ENCODE peak calls at places on chromosomes 12 and 14, in six cellular contexts. I is PC-3, J is GM23248, S is OCI-LY7, L is hepatocyte, H is neural progenitor cell. E is an unnamed sample.
A peak's percentile ranks its signal among the peaks of the same experiment; 100 is the strongest.

GRCh38 chr14:69242311-69243224 is 17.4 kb upstream of the GALNT16 start:
- DNase-seq in S (peak; percentile 74), J (peak; percentile 78), H (peak; percentile 66), I (peak; percentile 79), L (peak; percentile 78), E (peak; percentile 82)

GRCh38 chr12:674272-674781 is 11.1 kb upstream of the NINJ2 start:
- DNase-seq in L (no peak), I (peak; percentile 5), J (peak; percentile 17), S (peak; percentile 71), H (no peak), E (no peak)

GRCh38 chr12:99711246-99711645 is 63.7 kb downstream of the GARIN6 start:
- DNase-seq in S (no peak), I (no peak), L (no peak), J (no peak), H (no peak), E (no peak)

GRCh38 chr14:69260246-69260978 is 454 bp downstream of the GALNT16 start:
- DNase-seq in I (no peak), J (peak; percentile 59), L (peak; percentile 61), H (peak; percentile 89), S (no peak), E (peak; percentile 88)

GRCh38 chr12:51005671-51006070 is 20.5 kb downstream of the SLC11A2 start:
- DNase-seq in I (peak; percentile 88), H (no peak), S (no peak), L (peak; percentile 32), J (no peak), E (peak; percentile 83)

GRCh38 chr12:100927825-100928224 is 133.2 kb downstream of the ANO4 start:
- DNase-seq in S (no peak), J (peak; percentile 91), I (peak; percentile 75), H (no peak), L (no peak), E (no peak)

GRCh38 chr14:53452005-53452678 is 299.0 kb upstream of the DDHD1 start:
- DNase-seq in I (no peak), S (no peak), L (peak; percentile 21), H (no peak), J (no peak), E (no peak)

GRCh38 chr14:72054929-72055328 is 122.7 kb downstream of the RGS6 start:
- DNase-seq in S (no peak), H (no peak), I (no peak), L (no peak), J (no peak), E (no peak)

GRCh38 chr14:64891839-64892375 is 12.2 kb upstream of the SPTB start:
- DNase-seq in J (peak; percentile 82), L (peak; percentile 81), H (peak; percentile 82), S (peak; percentile 60), I (peak; percentile 88), E (peak; percentile 80)

GRCh38 chr12:131775124-131775903 is 52.9 kb upstream of the MMP17 start:
- DNase-seq in J (peak; percentile 26), S (no peak), L (no peak), I (peak; percentile 25), H (peak; percentile 51), E (peak; percentile 57)

GRCh38 chr12:128572311-128572810 is 251.4 kb downstream of the SLC15A4 start:
- DNase-seq in I (no peak), J (no peak), L (no peak), S (no peak), H (no peak), E (no peak)

GRCh38 chr12:16350682-16351081 is 3.2 kb downstream of the MGST1 start:
- DNase-seq in L (peak; percentile 13), S (no peak), I (peak; percentile 95), H (peak; percentile 59), J (peak; percentile 96), E (no peak)

GRCh38 chr12:104695453-104696148 is 238.9 kb downstream of the CHST11 start:
- DNase-seq in L (no peak), J (peak; percentile 97), S (peak; percentile 27), H (no peak), I (no peak), E (no peak)

GRCh38 chr12:65594373-65594772 is 229.9 kb upstream of the HMGA2 start:
- DNase-seq in J (no peak), S (no peak), I (no peak), H (peak; percentile 62), L (no peak), E (peak; percentile 51)

GRCh38 chr14:94423465-94424056 is 29.0 kb downstream of the SERPINA11 start:
- DNase-seq in S (peak; percentile 56), L (peak; percentile 87), H (peak; percentile 89), J (peak; percentile 84), I (peak; percentile 66), E (peak; percentile 95)

GRCh38 chr12:96416033-96416790 is 16.0 kb upstream of the CDK17 start:
- DNase-seq in S (no peak), J (peak; percentile 97), I (peak; percentile 96), L (no peak), H (no peak), E (no peak)

GRCh38 chr12:117032593-117033381 is 66.4 kb downstream of the TESC start:
- DNase-seq in I (no peak), H (peak; percentile 45), J (peak; percentile 66), L (no peak), S (no peak), E (peak; percentile 61)

GRCh38 chr12:112111931-112112330 is 3.3 kb upstream of the NAA25 start:
- DNase-seq in H (no peak), J (no peak), S (no peak), L (no peak), I (peak; percentile 42), E (no peak)

GRCh38 chr12:79531547-79531946 is 159.2 kb downstream of the PAWR start:
- DNase-seq in H (no peak), L (peak; percentile 13), S (no peak), J (no peak), I (peak; percentile 35), E (no peak)

GRCh38 chr14:99603471-99603933 is 505 bp downstream of the CCDC85C start:
- DNase-seq in S (peak; percentile 61), J (peak; percentile 62), H (peak; percentile 77), I (peak; percentile 25), L (peak; percentile 70), E (peak; percentile 53)

GRCh38 chr14:70162353-70162752 is 26.4 kb downstream of the SLC8A3 start:
- DNase-seq in J (no peak), I (no peak), H (no peak), L (no peak), S (no peak), E (no peak)

GRCh38 chr14:59236195-59236594 is 47.7 kb downstream of the DAAM1 start:
- DNase-seq in L (no peak), I (no peak), H (no peak), J (peak; percentile 12), S (no peak), E (no peak)

GRCh38 chr12:102423447-102423846 is 56.9 kb downstream of the IGF1 start:
- DNase-seq in I (no peak), J (peak; percentile 41), H (no peak), L (no peak), S (no peak), E (no peak)

GRCh38 chr14:100644784-100645183 is 57.6 kb upstream of the BEGAIN start:
- DNase-seq in J (no peak), I (no peak), L (no peak), S (no peak), H (no peak), E (no peak)

GRCh38 chr14:72611506-72611905 is 282.4 kb downstream of the DPF3 start:
- DNase-seq in H (no peak), L (no peak), J (no peak), I (no peak), S (no peak), E (no peak)

GRCh38 chr12:125097427-125097826 is 32.2 kb downstream of the AACS start:
- DNase-seq in S (no peak), I (no peak), H (no peak), J (no peak), L (no peak), E (no peak)

GRCh38 chr12:123942277-123942653 is 30.4 kb downstream of the CCDC92 start:
- DNase-seq in S (no peak), I (peak; percentile 90), L (no peak), J (peak; percentile 85), H (no peak), E (no peak)

GRCh38 chr12:80567391-80567790 is 123.4 kb downstream of the PTPRQ start:
- DNase-seq in H (no peak), J (peak; percentile 49), S (no peak), I (no peak), L (peak; percentile 7), E (no peak)
- TF ChIP-seq EZH2phosphoT487 in H (no peak), J (no peak), S (no peak), I (no peak), L (no peak), E (no peak)

DNA sequence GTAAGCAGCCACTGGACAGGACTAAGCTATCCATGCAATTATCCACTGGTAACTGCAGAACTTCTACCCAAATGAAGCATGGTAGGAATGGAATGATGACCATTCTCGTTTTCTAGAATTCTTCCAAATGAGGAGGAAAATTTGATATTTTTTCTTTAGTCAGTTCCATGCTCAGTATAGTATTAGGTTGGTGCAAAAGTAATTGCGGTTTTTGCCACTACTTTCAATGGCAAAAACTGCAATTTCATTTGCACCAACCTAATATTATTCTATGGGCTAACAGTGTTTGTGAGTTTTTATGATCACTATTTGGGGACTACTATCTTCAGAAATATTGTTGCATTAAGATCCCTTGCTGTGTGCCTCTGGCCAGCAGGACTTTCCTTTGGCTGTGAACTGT is 42.9 kb upstream of the PELI2 start:
- DNase-seq in J (no peak), I (no peak), S (no peak), L (no peak), H (no peak), E (no peak)
- TF ChIP-seq EZH2phosphoT487 in J (no peak), I (no peak), S (no peak), L (no peak), H (no peak), E (no peak)

DNA sequence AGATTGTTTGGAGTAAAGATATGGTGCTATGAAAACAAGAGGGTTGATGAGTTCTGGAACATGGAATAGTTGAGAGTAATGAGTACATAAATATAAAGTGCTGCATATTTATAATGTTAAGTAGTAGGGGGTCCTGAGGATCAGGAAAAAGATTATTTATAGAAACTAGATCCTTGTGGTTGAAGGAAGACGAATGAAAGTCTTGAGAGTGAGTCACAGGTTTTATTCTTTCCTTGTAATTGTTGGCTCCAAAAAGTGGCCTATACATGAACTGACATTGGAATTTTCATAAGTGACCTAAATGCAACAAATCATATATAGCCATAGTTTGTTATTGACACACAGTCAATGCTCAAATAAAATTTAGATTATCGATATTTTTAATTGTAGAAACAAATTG is 440.4 kb upstream of the PRICKLE1 start:
- DNase-seq in J (peak; percentile 14), I (peak; percentile 21), H (no peak), S (no peak), L (no peak), E (no peak)
- TF ChIP-seq EZH2phosphoT487 in J (no peak), I (no peak), H (no peak), S (no peak), L (no peak), E (no peak)

GRCh38 chr14:23126548-23127278 is 7.7 kb upstream of the CEBPE start:
- DNase-seq in I (no peak), S (no peak), J (no peak), H (no peak), L (no peak), E (no peak)

GRCh38 chr14:23125933-23126524 is 7.0 kb upstream of the CEBPE start:
- DNase-seq in H (no peak), J (no peak), L (no peak), I (no peak), S (no peak), E (no peak)

GRCh38 chr14:23129759-23130316 is 10.8 kb upstream of the CEBPE start:
- DNase-seq in H (no peak), J (no peak), L (no peak), S (no peak), I (peak; percentile 73), E (no peak)

GRCh38 chr14:23128969-23129758 is 10.1 kb upstream of the CEBPE start:
- DNase-seq in J (no peak), H (no peak), I (no peak), S (no peak), L (no peak), E (no peak)

GRCh38 chr14:23127861-23128260 is 8.8 kb upstream of the CEBPE start:
- DNase-seq in I (no peak), J (no peak), S (no peak), L (no peak), H (no peak), E (no peak)
- TF ChIP-seq EZH2phosphoT487 in I (no peak), J (no peak), S (no peak), L (no peak), H (no peak), E (no peak)

E was measured in GM23338.